ENCODE peak calls at places on chromosomes 2 and 18, in six cellular contexts. One of them, this sample, is unnamed.

GRCh38 chr2:46836295-46837111 is 79.1 kb downstream of the MCFD2 start:
- DNase-seq in RPMI7951: peak
- DNase-seq in BE2C: no peak
- DNase-seq in NT2/D1: no peak
- DNase-seq in effector memory CD4-positive, alpha-beta T cell: no peak
- DNase-seq in GOT3: no peak
- DNase-seq in this sample: peak

GRCh38 chr2:101559576-101559975 is 84.7 kb upstream of the RFX8 start:
- DNase-seq in RPMI7951: peak
- DNase-seq in BE2C: no peak
- DNase-seq in NT2/D1: no peak
- DNase-seq in effector memory CD4-positive, alpha-beta T cell: no peak
- DNase-seq in GOT3: no peak
- DNase-seq in this sample: peak

GRCh38 chr2:169961911-169962310 is 134.7 kb downstream of the UBR3 start:
- DNase-seq in RPMI7951: peak
- DNase-seq in BE2C: no peak
- DNase-seq in NT2/D1: no peak
- DNase-seq in effector memory CD4-positive, alpha-beta T cell: no peak
- DNase-seq in GOT3: no peak
- DNase-seq in this sample: peak

GRCh38 chr18:67728364-67728763 is 211.8 kb upstream of the DSEL start:
- DNase-seq in RPMI7951: no peak
- DNase-seq in BE2C: no peak
- DNase-seq in NT2/D1: no peak
- DNase-seq in effector memory CD4-positive, alpha-beta T cell: no peak
- DNase-seq in GOT3: no peak
- DNase-seq in this sample: no peak

GRCh38 chr2:148218326-148219075 is 197.6 kb downstream of the MBD5 start:
- DNase-seq in RPMI7951: no peak
- DNase-seq in BE2C: no peak
- DNase-seq in NT2/D1: no peak
- DNase-seq in effector memory CD4-positive, alpha-beta T cell: no peak
- DNase-seq in GOT3: no peak
- DNase-seq in this sample: peak

GRCh38 chr2:237345891-237346640 is 67.9 kb downstream of the COL6A3 start:
- DNase-seq in RPMI7951: peak
- DNase-seq in BE2C: no peak
- DNase-seq in NT2/D1: no peak
- DNase-seq in effector memory CD4-positive, alpha-beta T cell: no peak
- DNase-seq in GOT3: no peak
- DNase-seq in this sample: peak

GRCh38 chr2:164479460-164479859 is 141.8 kb downstream of the GRB14 start:
- DNase-seq in RPMI7951: peak
- DNase-seq in BE2C: peak
- DNase-seq in NT2/D1: peak
- DNase-seq in effector memory CD4-positive, alpha-beta T cell: no peak
- DNase-seq in GOT3: no peak
- DNase-seq in this sample: peak

GRCh38 chr2:164314148-164314547 is 307.1 kb downstream of the GRB14 start:
- DNase-seq in RPMI7951: peak
- DNase-seq in BE2C: no peak
- DNase-seq in NT2/D1: no peak
- DNase-seq in effector memory CD4-positive, alpha-beta T cell: no peak
- DNase-seq in GOT3: no peak
- DNase-seq in this sample: peak

GRCh38 chr2:139142252-139142651 is 362.1 kb upstream of the NXPH2 start:
- DNase-seq in RPMI7951: peak
- DNase-seq in BE2C: no peak
- DNase-seq in NT2/D1: peak
- DNase-seq in effector memory CD4-positive, alpha-beta T cell: no peak
- DNase-seq in GOT3: no peak
- DNase-seq in this sample: peak

GRCh38 chr2:159380676-159381239 is 94.3 kb upstream of the WDSUB1 start:
- DNase-seq in RPMI7951: no peak
- DNase-seq in BE2C: no peak
- DNase-seq in NT2/D1: no peak
- DNase-seq in effector memory CD4-positive, alpha-beta T cell: no peak
- DNase-seq in GOT3: no peak
- DNase-seq in this sample: no peak

GRCh38 chr2:199484927-199485326 is 27.2 kb upstream of the SATB2 start:
- DNase-seq in RPMI7951: peak
- DNase-seq in BE2C: no peak
- DNase-seq in NT2/D1: no peak
- DNase-seq in effector memory CD4-positive, alpha-beta T cell: no peak
- DNase-seq in GOT3: no peak
- DNase-seq in this sample: peak